ENCODE peak calls at places on chromosome 20, in five cellular contexts. C is HCT116, J is Karpas-422, F is PC-3, S is GM23248. P is an unnamed sample. For H3K9me2 and H3K4me1, the result is how much of the 10 kb centered on the place peaks cover.

GRCh38 chr20:6976535-6976934 is 209.0 kb downstream of the BMP2 start:
- DNase-seq in S (no peak), F (peak), C (no peak), J (no peak), P (no peak)

GRCh38 chr20:40657526-40657925 is 31.5 kb downstream of the MAFB start:
- DNase-seq in C (no peak), F (no peak), J (no peak), S (peak), P (no peak)

GRCh38 chr20:18057106-18057993 is at the start of gene OVOL2:
- DNase-seq in F (peak), C (peak), J (no peak), S (peak), P (peak)

GRCh38 chr20:7879883-7880282 is 60.4 kb downstream of the HAO1 start:
- DNase-seq in S (peak), C (no peak), F (peak), J (no peak), P (peak)

GRCh38 chr20:59437601-59438031 is 137.2 kb downstream of the EDN3 start:
- DNase-seq in J (no peak), F (no peak), C (no peak), S (no peak), P (no peak)

GRCh38 chr20:63829598-63829942 is 1.5 kb downstream of the ZBTB46 start:
- DNase-seq in J (no peak), S (no peak), C (no peak), F (no peak), P (no peak)

GRCh38 chr20:58597021-58597940 is 53.8 kb upstream of the STX16 start:
- DNase-seq in C (no peak), J (no peak), F (no peak), S (peak), P (peak)

GRCh38 chr20:53884859-53885654 is 185.3 kb downstream of the BCAS1 start:
- DNase-seq in S (no peak), C (no peak), J (no peak), F (peak), P (no peak)

GRCh38 chr20:5080384-5080877 is 39.3 kb downstream of the PCNA start:
- DNase-seq in S (peak), F (no peak), C (no peak), J (peak), P (no peak)

GRCh38 chr20:6576721-6577120 is 190.8 kb upstream of the BMP2 start:
- DNase-seq in S (peak), C (no peak), J (no peak), F (no peak), P (no peak)

GRCh38 chr20:46435146-46435545 is 28.7 kb upstream of the ELMO2 start:
- DNase-seq in C (no peak), J (no peak), F (no peak), S (no peak), P (no peak)
- H3K9me2 ChIP-seq in C (under half), J (under half), F (under half), S (under half), P (under half)

DNA sequence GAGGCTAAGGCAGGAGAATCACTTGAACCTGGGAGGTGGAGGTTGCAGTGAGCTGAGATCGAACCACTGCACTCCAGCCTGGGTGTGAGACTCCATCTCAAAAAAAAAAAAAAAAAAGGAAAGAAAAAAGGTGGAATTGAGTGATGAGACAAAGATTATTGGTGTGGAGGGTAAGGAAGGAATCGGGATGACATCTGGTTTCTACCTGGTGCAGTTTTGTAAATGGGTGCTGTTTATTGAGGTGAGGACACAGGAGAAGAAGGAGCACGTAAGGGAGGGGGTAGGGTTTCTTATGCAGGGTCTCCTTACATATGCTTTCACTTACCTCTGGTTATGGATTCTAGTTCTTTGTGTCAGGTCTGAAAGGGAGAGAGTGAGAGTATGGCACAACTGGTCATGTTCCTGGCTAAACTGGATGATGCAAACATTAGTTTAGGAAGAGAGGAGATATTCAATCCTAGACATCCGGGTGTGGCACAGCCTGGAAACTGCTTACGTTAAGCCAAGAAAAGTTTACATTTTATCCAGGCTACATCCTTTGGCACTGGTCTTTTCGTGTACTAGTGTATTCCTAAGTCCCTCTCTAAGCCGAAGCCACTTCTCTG is 5.4 kb downstream of the RALY start:
- DNase-seq in S (peak), C (no peak), F (no peak), J (no peak), P (no peak)
- H3K4me1 ChIP-seq in S (under half), C (under half), F (under half), J (under half), P (under half)

GRCh38 chr20:57117296-57117695 is 149.1 kb downstream of the BMP7 start:
- DNase-seq in S (no peak), J (no peak), C (no peak), F (no peak), P (no peak)

GRCh38 chr20:57112448-57112847 is 154.0 kb downstream of the BMP7 start:
- DNase-seq in S (no peak), F (no peak), J (no peak), C (no peak), P (no peak)

GRCh38 chr20:57118107-57118769 is 148.2 kb downstream of the BMP7 start:
- DNase-seq in J (no peak), C (no peak), F (no peak), S (no peak), P (no peak)

GRCh38 chr20:57111028-57111373 is 155.4 kb downstream of the BMP7 start:
- DNase-seq in S (no peak), F (no peak), J (no peak), C (no peak), P (no peak)

GRCh38 chr20:57114290-57115005 is 152.0 kb downstream of the BMP7 start:
- DNase-seq in J (no peak), F (no peak), S (no peak), C (no peak), P (no peak)
- H3K9me2 ChIP-seq in J (under half), F (under half), S (under half), C (under half), P (under half)

GRCh38 chr20:57426156-57426769 is 35.1 kb downstream of the RBM38 start:
- DNase-seq in J (no peak), C (no peak), S (no peak), F (no peak), P (no peak)
- H3K4me1 ChIP-seq in J (under half), C (under half), S (under half), F (under half), P (under half)

GRCh38 chr20:24568842-24569241 is 99.4 kb downstream of the SYNDIG1 start:
- DNase-seq in F (no peak), S (no peak), C (no peak), J (no peak), P (no peak)

GRCh38 chr20:24572140-24572539 is 102.7 kb downstream of the SYNDIG1 start:
- DNase-seq in F (no peak), C (no peak), S (no peak), J (no peak), P (no peak)

GRCh38 chr20:24572862-24573261 is 103.4 kb downstream of the SYNDIG1 start:
- DNase-seq in F (no peak), J (no peak), S (no peak), C (no peak), P (no peak)

GRCh38 chr20:24573557-24573956 is 104.1 kb downstream of the SYNDIG1 start:
- DNase-seq in C (no peak), S (no peak), F (no peak), J (no peak), P (no peak)

DNA sequence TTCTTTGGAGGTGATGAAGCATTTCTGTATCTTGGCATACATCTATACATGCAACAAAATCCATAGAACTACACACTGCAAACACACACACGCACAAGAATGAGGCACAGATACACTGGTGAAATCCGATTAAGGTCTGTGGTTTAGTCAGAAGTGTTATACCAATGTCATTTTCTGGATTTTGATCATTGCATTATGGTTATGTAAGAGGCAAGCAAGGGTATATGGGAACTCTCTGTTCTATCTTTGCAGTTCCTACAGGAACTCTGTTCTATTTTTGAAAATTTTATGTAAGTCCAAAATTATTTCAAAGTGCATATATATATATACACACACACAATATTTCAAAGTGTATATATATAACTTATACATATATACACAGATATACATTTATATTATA is 101.7 kb downstream of the SYNDIG1 start:
- DNase-seq in F (no peak), J (no peak), C (no peak), S (no peak), P (no peak)
- H3K9me2 ChIP-seq in F (under half), J (under half), C (under half), S (under half), P (under half)

GRCh38 chr20:62405981-62406513 is 1.0 kb downstream of the CABLES2 start:
- DNase-seq in F (no peak), C (no peak), J (no peak), S (no peak), P (no peak)
- H3K4me1 ChIP-seq in F (under half), C (under half), J (under half), S (under half), P (under half)

DNA sequence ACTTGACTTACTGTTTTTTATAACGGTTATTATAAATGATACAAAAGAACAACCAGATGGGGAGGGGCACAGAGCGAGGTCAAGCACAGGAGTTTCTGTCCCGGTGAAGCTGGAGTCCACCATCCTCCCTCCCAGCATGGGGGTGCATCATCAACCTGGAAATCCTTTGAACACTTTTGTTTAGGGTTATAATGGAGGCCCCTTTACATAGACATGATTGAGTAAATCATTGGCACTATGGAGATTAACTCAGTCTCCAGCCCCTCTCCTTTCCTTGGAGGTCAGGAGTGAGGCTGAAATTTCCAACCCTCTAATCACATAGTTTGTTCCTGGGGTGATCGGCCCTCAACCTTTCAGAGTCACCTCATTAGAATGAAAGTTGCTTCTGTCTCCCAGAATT is 71.8 kb upstream of the ANKEF1 start:
- DNase-seq in C (no peak), F (no peak), J (no peak), S (no peak), P (no peak)
- H3K9me2 ChIP-seq in C (under half), F (under half), J (under half), S (under half), P (under half)

GRCh38 chr20:62412194-62413024 is 5.3 kb upstream of the CABLES2 start:
- DNase-seq in S (no peak), C (no peak), J (no peak), F (no peak), P (peak)

GRCh38 chr20:62410742-62411478 is 3.8 kb upstream of the CABLES2 start:
- DNase-seq in S (no peak), F (no peak), C (no peak), J (no peak), P (no peak)

GRCh38 chr20:62413025-62413580 is 6.0 kb upstream of the CABLES2 start:
- DNase-seq in S (no peak), F (no peak), C (no peak), J (no peak), P (peak)

GRCh38 chr20:62409935-62410741 is 3.1 kb upstream of the CABLES2 start:
- DNase-seq in S (peak), J (peak), F (peak), C (no peak), P (peak)

DNA sequence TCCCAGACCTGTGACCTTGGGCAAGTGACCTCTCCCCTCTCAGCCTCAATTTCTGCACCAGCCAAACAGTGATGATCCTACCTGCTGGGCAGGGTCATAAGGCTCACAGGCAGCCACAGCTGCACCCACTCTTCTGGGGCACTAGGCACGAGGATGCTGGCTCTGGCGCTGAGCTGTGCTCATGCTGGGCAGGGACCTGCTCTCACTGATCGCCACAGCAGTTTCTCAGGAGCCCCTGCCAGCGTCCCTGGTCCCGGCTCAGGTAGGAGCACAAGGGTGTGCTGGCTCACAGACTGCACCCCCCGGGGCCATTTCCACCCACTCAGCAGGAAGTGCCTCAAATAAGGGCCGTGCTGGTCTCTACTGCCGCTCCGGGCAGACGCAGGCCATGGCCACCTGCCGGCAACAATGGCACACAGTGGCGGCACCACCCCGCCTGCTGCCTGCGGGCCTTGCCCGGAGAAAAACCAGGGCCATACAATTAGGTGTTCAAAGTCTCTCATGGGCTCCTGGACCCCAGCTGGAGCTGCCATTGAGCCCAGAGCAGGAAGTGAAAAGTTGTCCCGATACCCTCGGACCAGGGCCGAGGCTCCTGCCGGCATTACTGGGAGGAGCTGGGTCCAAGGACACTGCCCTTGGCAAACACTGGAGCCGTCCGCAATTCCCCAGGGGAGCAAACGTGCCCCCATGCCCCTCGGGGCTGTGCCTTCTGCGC is 4.6 kb upstream of the CABLES2 start:
- DNase-seq in S (no peak), J (no peak), F (no peak), C (no peak), P (no peak)
- H3K4me1 ChIP-seq in S (under half), J (under half), F (under half), C (under half), P (under half)

DNA sequence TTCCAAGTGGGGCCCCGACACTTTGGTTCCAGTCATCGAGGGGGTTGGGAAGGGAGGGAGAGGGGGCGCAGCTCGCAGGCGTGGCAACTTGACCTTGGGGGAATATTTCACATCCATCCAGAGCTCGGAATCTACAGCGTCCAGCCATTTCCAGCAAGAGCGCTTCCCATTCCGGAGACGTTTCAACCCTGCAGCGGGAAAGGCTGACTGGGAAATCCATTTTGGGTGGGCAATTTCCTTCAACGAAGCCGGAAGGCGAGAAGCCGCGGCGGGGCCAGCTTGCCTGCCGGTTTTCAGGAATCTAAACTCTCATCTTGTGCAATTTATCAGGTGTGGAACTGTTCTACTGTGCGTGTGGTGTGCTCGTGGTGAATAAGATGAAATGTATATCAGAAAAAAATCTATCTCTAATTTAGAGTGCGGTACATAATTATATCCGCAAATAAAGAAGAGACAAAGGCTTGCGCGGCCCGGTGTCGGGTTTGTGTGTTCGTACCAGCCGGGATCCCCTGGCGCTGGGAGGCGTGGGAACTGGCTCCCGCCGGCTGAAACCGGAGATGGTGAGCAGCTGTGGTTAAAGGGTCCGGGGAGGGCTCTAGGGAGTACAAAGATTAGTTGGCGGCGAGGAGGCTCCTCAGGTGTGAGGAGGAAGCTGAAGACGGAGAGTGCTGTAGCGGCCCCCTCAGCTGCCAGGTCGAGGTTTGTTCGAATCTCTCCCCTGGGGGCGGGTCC is 4.8 kb downstream of the SLC32A1 start:
- DNase-seq in S (no peak), J (no peak), F (no peak), C (no peak), P (no peak)
- H3K9me2 ChIP-seq in S (under half), J (under half), F (under half), C (under half), P (under half)

GRCh38 chr20:32111763-32112162 is 2.2 kb downstream of the TM9SF4 start:
- DNase-seq in C (no peak), S (peak), J (no peak), F (no peak), P (no peak)
- H3K4me1 ChIP-seq in C (under half), S (under half), J (under half), F (under half), P (under half)